ENCODE peak calls at places on chromosomes 11 and 22, in six cellular contexts. O is K562, Q is GM12878, G is HepG2, R is H1, U is GM12891. E is an unnamed sample.
A peak's percentile ranks its signal among the peaks of the same experiment; 100 is the strongest.

GRCh38 chr11:95715777-95716241 is 73.8 kb downstream of the FAM76B start:
- DNase-seq in Q (peak; percentile 89), U (no peak), G (peak; percentile 3), R (no peak), O (no peak), E (no peak)

GRCh38 chr22:48973694-48974041 is 854.0 kb downstream of the BRD1 start:
- DNase-seq in Q (no peak), U (no peak), G (no peak), R (no peak), O (no peak), E (no peak)

GRCh38 chr11:22459053-22459452 is 120.9 kb downstream of the SLC17A6 start:
- DNase-seq in G (no peak), R (no peak), O (no peak), U (no peak), Q (no peak), E (no peak)

GRCh38 chr22:21624120-21624879 is 5.5 kb downstream of the YDJC start:
- DNase-seq in U (no peak), Q (no peak), R (no peak), O (peak; percentile 97), G (no peak), E (no peak)

GRCh38 chr22:17674152-17674551 is 35.6 kb downstream of the BCL2L13 start:
- DNase-seq in R (no peak), O (no peak), U (no peak), Q (no peak), G (no peak), E (no peak)

GRCh38 chr11:37109205-37109585 is 511.2 kb upstream of the RAG2 start:
- DNase-seq in G (no peak), R (no peak), O (no peak), U (no peak), Q (no peak), E (no peak)

GRCh38 chr11:126155402-126156187 is 55.9 kb downstream of the RPUSD4 start:
- DNase-seq in R (no peak), Q (no peak), U (no peak), O (no peak), G (no peak), E (no peak)

GRCh38 chr22:27318516-27318915 is 483.0 kb downstream of the MN1 start:
- DNase-seq in R (no peak), G (no peak), U (no peak), O (peak; percentile 3), Q (no peak), E (no peak)

GRCh38 chr11:75055511-75055910 is 41.2 kb downstream of the OR2AT4 start:
- DNase-seq in U (no peak), R (no peak), O (no peak), Q (no peak), G (no peak), E (no peak)

GRCh38 chr11:115078461-115079438 is 400.4 kb downstream of the NXPE2 start:
- DNase-seq in Q (no peak), O (no peak), U (no peak), R (no peak), G (no peak), E (no peak)

GRCh38 chr22:46774456-46775363 is 12.3 kb downstream of the TBC1D22A start:
- DNase-seq in Q (no peak), O (no peak), R (no peak), U (no peak), G (no peak), E (no peak)

GRCh38 chr11:113951487-113951886 is 23.4 kb upstream of the HTR3A start:
- DNase-seq in Q (no peak), U (no peak), R (no peak), O (no peak), G (no peak), E (no peak)

GRCh38 chr22:38203090-38203810 is 1.5 kb downstream of the MAFF start:
- DNase-seq in G (peak; percentile 46), Q (no peak), R (no peak), U (no peak), O (peak; percentile 49), E (no peak)

GRCh38 chr11:2944953-2945756 is 15.9 kb upstream of the PHLDA2 start:
- DNase-seq in Q (no peak), O (no peak), U (no peak), R (peak; percentile 39), G (no peak), E (no peak)

GRCh38 chr11:102837151-102837550 is 6.3 kb downstream of the MMP3 start:
- DNase-seq in R (no peak), Q (no peak), G (no peak), U (no peak), O (no peak), E (no peak)

GRCh38 chr11:113317297-113317696 is 2.9 kb downstream of the TTC12 start:
- DNase-seq in G (no peak), Q (no peak), R (no peak), U (no peak), O (no peak), E (no peak)

GRCh38 chr11:118957549-118957948 is 1.5 kb downstream of the UPK2 start:
- DNase-seq in G (no peak), R (no peak), U (no peak), Q (no peak), O (no peak), E (no peak)

GRCh38 chr11:86799680-86800075 is 664 bp upstream of the PRSS23 start:
- DNase-seq in R (no peak), U (no peak), O (no peak), Q (no peak), G (no peak), E (no peak)

GRCh38 chr11:86798988-86799387 is 1.4 kb upstream of the PRSS23 start:
- DNase-seq in Q (no peak), R (no peak), U (no peak), G (no peak), O (no peak), E (no peak)

GRCh38 chr11:86802146-86802545 is 1.8 kb downstream of the PRSS23 start:
- DNase-seq in Q (no peak), G (no peak), R (no peak), O (no peak), U (no peak), E (no peak)

GRCh38 chr11:86800956-86801264 is 568 bp downstream of the PRSS23 start:
- DNase-seq in Q (no peak), R (no peak), G (no peak), U (no peak), O (no peak), E (no peak)

DNA sequence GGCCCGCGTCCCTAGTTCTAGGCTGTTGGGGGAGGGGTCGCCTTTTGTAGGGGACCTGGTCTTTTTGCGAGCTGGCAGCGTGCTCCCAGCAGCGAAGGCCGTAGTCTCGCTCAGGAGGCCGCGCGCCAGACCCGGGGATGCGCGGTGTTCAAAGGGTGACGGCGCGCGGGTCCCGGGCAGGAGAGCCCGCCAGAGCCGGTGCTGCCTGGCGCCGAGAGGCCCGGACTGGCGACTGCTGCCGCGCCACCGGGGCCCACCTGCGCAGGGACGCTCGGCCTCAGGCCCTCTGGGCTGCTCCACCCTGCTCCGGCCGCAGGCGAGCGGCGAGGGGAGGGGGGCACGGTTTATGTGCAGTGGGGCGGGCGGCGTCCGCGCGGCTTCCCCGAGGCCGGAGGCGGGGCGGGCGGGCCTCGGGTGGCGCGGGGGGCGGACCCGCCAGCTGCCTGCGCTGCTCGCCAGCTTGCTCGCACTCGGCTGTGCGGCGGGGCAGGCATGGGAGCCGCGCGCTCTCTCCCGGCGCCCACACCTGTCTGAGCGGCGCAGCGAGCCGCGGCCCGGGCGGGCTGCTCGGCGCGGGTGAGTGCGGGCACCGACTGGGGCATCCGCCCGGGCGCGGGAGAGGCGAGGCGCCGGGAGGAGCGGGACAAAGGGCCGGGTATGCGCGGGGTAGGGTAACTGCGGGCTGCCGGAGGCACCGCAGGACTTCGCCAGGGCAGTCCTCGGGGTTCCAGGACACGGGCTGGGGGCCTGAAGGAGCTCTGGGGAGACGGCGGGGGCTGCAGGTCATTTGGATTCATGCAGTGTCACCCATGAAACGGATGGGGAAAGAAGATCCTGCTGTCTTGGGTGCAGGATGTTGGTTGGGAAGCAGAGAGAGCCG is at the start of gene PRSS23:
- DNase-seq in O (peak; percentile 11), U (peak; percentile 41), Q (no peak), R (no peak), G (no peak), E (no peak)
- TF ChIP-seq POLR2A in O (no peak), U (no peak), Q (no peak), R (peak; percentile 43), G (no peak), E (no peak)

GRCh38 chr22:29167032-29167911 is 38.4 kb upstream of the EMID1 start:
- DNase-seq in O (no peak), Q (peak; percentile 100), R (no peak), G (no peak), U (peak; percentile 78), E (peak; percentile 78)
- TF ChIP-seq TAF1 in O (no peak), Q (no peak), R (no peak), G (no peak), U (no peak), E (no peak)

DNA sequence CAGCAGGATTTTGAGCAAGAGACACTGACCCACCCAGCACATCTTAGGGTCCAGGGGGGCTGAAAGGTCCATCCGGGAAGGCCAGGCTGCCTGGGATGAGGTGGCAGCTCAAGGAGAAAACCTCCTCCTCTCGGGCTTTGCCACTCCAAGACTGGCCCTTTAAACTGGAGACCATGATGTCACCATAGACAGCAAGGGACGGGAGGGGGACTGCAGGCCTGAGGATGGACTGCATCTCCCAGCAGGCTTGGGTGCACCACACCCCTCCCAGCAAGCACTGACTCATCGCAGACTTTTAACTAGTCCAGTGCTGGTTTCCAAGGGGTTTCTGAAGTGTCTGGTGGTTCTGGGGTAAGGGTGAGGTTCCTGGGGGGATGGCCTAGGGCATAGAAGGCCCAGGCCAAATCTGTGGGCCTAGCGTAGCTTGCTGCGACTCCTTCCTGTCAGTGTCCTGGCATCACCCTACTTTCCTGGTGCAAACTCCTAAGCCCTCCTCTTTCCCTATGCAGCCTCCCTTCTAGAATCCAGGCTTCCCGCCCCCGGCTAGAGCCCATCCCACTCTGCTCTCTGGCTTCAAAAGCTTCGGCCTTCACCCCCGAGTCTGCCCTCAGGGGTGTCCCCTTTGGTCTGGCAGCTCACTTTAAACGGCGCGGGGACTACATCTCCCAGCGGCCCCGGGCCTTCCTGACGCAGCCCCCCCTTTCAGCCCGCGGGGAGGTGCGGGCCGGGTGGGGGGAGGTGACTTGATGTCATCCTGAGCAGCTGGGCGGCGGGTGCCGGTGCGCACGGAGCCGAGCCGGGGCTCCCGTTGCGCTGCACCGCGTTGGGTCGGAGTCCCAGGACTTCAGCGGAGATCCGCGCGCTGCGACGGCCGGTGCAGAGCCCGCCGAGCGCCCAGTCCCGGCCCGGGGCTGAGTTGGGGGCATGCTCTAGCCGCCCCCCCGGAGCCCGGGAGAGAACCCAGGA is at the start of gene PPP2R5B:
- DNase-seq in G (peak; percentile 85), O (peak; percentile 94), U (peak; percentile 98), Q (peak; percentile 44), R (peak; percentile 69), E (peak; percentile 97)
- TF ChIP-seq POLR2A in G (no peak), O (peak; percentile 53), U (no peak), Q (peak; percentile 65), R (no peak), E (peak; percentile 44)

GRCh38 chr11:84794663-84795443 is 832.3 kb downstream of the DLG2 start:
- DNase-seq in O (no peak), Q (no peak), U (no peak), R (no peak), G (no peak), E (no peak)

GRCh38 chr11:84806354-84806753 is 820.8 kb downstream of the DLG2 start:
- DNase-seq in O (no peak), R (no peak), Q (no peak), U (no peak), G (no peak), E (no peak)

GRCh38 chr11:84795698-84796097 is 831.4 kb downstream of the DLG2 start:
- DNase-seq in G (no peak), Q (no peak), O (no peak), R (no peak), U (no peak), E (no peak)

GRCh38 chr11:84804026-84804425 is 823.1 kb downstream of the DLG2 start:
- DNase-seq in U (no peak), G (no peak), O (no peak), R (no peak), Q (no peak), E (no peak)

GRCh38 chr11:84800755-84801346 is 826.3 kb downstream of the DLG2 start:
- DNase-seq in G (peak; percentile 13), U (no peak), Q (no peak), O (no peak), R (no peak), E (no peak)
- TF ChIP-seq TAF1 in G (no peak), U (no peak), Q (no peak), O (no peak), R (no peak), E (no peak)